ENCODE peak calls at places on chromosome 5, in ten cellular contexts. M is cardiac fibroblast; B is CD8-positive, alpha-beta T cell; R is fibroblast of lung; E is stimulated activated CD8-positive, alpha-beta memory T cell treated with anti-CD3 and anti-CD28 coated beads, Interleukin-2, amount 100 ng/mL, for 1 hour; X is aorta; O is mammary epithelial cell; D is testis; T is HT1080; P is amygdala. Q is an unnamed sample.

GRCh38 chr5:115243412-115243811 is 19.3 kb downstream of the PGGT1B start:
- DNase-seq in M (peak), B (no peak), R (peak), E (no peak), X (no peak), O (peak), D (no peak), T (peak), P (no peak), Q (no peak)

GRCh38 chr5:111948517-111948916 is 191.5 kb upstream of the NREP start:
- DNase-seq in M (peak), B (no peak), R (peak), E (no peak), X (no peak), O (peak), D (no peak), T (peak), P (no peak), Q (no peak)

GRCh38 chr5:132473019-132473531 is 17.5 kb downstream of the IRF1 start:
- DNase-seq in M (no peak), B (peak), R (no peak), E (peak), X (peak), O (no peak), D (no peak), T (no peak), P (no peak), Q (peak)

GRCh38 chr5:36642089-36642488 is 35.7 kb downstream of the SLC1A3 start:
- DNase-seq in M (no peak), B (no peak), R (peak), E (no peak), X (no peak), O (no peak), D (no peak), T (no peak), P (no peak), Q (no peak)

GRCh38 chr5:80250801-80251200 is 5.0 kb downstream of the SERINC5 start:
- DNase-seq in M (no peak), B (no peak), R (no peak), E (no peak), X (no peak), O (no peak), D (no peak), T (no peak), P (no peak), Q (no peak)

GRCh38 chr5:177479774-177480173 is 6.3 kb upstream of the DBN1 start:
- DNase-seq in M (peak), B (no peak), R (peak), E (no peak), X (no peak), O (no peak), D (no peak), T (no peak), P (no peak), Q (no peak)

GRCh38 chr5:87916320-87916719 is 352.3 kb downstream of the TMEM161B start:
- DNase-seq in M (no peak), B (no peak), R (no peak), E (no peak), X (no peak), O (no peak), D (no peak), T (no peak), P (no peak), Q (no peak)

GRCh38 chr5:139896718-139897117 is 101.1 kb downstream of the PSD2 start:
- DNase-seq in M (no peak), B (no peak), R (no peak), E (no peak), X (no peak), O (no peak), D (no peak), T (no peak), P (no peak), Q (no peak)

GRCh38 chr5:171420429-171421231 is 1.2 kb downstream of the FGF18 start:
- DNase-seq in M (peak), B (peak), R (peak), E (no peak), X (peak), O (peak), D (peak), T (no peak), P (peak), Q (no peak)

GRCh38 chr5:144812770-144813169 is 642.1 kb downstream of the KCTD16 start:
- DNase-seq in M (peak), B (no peak), R (peak), E (no peak), X (peak), O (peak), D (no peak), T (peak), P (no peak), Q (peak)